ENCODE peak calls at places on chromosome 22, in four cellular contexts. E is GM13976, V is ELF-1, X is progenitor cell of endocrine pancreas. K is an unnamed sample.

GRCh38 chr22:20438066-20438677 is 547 bp upstream of the SCARF2 start:
- DNase-seq in X (no peak), V (no peak), E (no peak), K (no peak)

GRCh38 chr22:35947794-35948425 is 80.7 kb downstream of the RBFOX2 start:
- DNase-seq in X (no peak), V (no peak), E (no peak), K (no peak)

GRCh38 chr22:24803064-24803542 is 2.9 kb upstream of the SGSM1 start:
- DNase-seq in E (peak; percentile 69), X (peak; percentile 62), V (peak; percentile 89), K (no peak)

GRCh38 chr22:44186121-44186510 is 5.4 kb downstream of the PARVG start:
- DNase-seq in X (no peak), E (no peak), V (no peak), K (no peak)

GRCh38 chr22:20748820-20749428 is 25.0 kb upstream of the SERPIND1 start:
- DNase-seq in V (no peak), E (peak; percentile 81), X (no peak), K (no peak)

GRCh38 chr22:49760630-49761571 is 66.8 kb downstream of the BRD1 start:
- DNase-seq in X (peak; percentile 3), V (no peak), E (no peak), K (no peak)

GRCh38 chr22:24510694-24511625 is 15.8 kb downstream of the UPB1 start:
- DNase-seq in X (no peak), V (no peak), E (no peak), K (no peak)

GRCh38 chr22:27801197-27801615 is 350 bp downstream of the MN1 start:
- DNase-seq in X (peak; percentile 35), E (peak; percentile 62), V (peak; percentile 65), K (no peak)

GRCh38 chr22:50568626-50569025 is 5.9 kb upstream of the SYCE3 start:
- DNase-seq in X (no peak), E (no peak), V (no peak), K (no peak)

K was measured in stimulated activated CD4-positive, alpha-beta T cell treated with anti-CD3 and anti-CD28 coated beads, Interleukin-15, amount 100 ng/mL, for 1 hour.